ENCODE peak calls at places on chromosomes 1 and 21, in five cellular contexts. E, S, H, Z and I are unnamed samples.

GRCh38 chr1:10065344-10065685 is 32.6 kb downstream of the UBE4B start:
- DNase-seq in E (no peak), S (peak; percentile 43), H (no peak), Z (no peak), I (no peak)

GRCh38 chr1:1213919-1214599 is at the start of gene TNFRSF4:
- DNase-seq in E (no peak), S (no peak), H (no peak), Z (no peak), I (no peak)

GRCh38 chr1:8540266-8540926 is 222.5 kb downstream of the SLC45A1 start:
- DNase-seq in E (peak; percentile 89), S (no peak), H (peak; percentile 53), Z (peak; percentile 87), I (peak; percentile 62)

GRCh38 chr1:234393190-234393589 is 19.9 kb downstream of the COA6 start:
- DNase-seq in E (no peak), S (no peak), H (no peak), Z (no peak), I (no peak)

GRCh38 chr1:33719771-33720670 is 143.9 kb upstream of the HMGB4 start:
- DNase-seq in E (peak; percentile 38), S (no peak), H (no peak), Z (peak; percentile 2), I (peak; percentile 27)

GRCh38 chr1:211258310-211258755 is 833 bp upstream of the RCOR3 start:
- DNase-seq in E (peak; percentile 88), S (peak; percentile 93), H (peak; percentile 78), Z (peak; percentile 60), I (peak; percentile 84)

GRCh38 chr1:157390646-157391045 is 161.7 kb downstream of the FCRL5 start:
- DNase-seq in E (peak; percentile 75), S (peak; percentile 54), H (peak; percentile 72), Z (peak; percentile 30), I (peak; percentile 62)

GRCh38 chr1:201760516-201760915 is 68.4 kb upstream of the IPO9 start:
- DNase-seq in E (peak; percentile 67), S (peak; percentile 67), H (no peak), Z (peak; percentile 50), I (peak; percentile 62)

GRCh38 chr1:169874229-169874628 is 19.5 kb downstream of the SCYL3 start:
- DNase-seq in E (peak; percentile 92), S (no peak), H (peak; percentile 83), Z (peak; percentile 84), I (peak; percentile 63)

GRCh38 chr1:1779691-1780597 is 1.7 kb upstream of the NADK start:
- DNase-seq in E (peak; percentile 69), S (peak; percentile 19), H (no peak), Z (peak; percentile 34), I (peak; percentile 29)

GRCh38 chr1:1200876-1201810 is 5.2 kb downstream of the TNFRSF18 start:
- DNase-seq in E (peak; percentile 67), S (peak; percentile 40), H (peak; percentile 48), Z (peak; percentile 63), I (peak; percentile 79)

GRCh38 chr1:172616646-172617045 is 42.3 kb upstream of the FASLG start:
- DNase-seq in E (no peak), S (no peak), H (no peak), Z (no peak), I (no peak)

GRCh38 chr1:81349194-81349965 is 451.4 kb upstream of the ADGRL2 start:
- DNase-seq in E (no peak), S (peak; percentile 83), H (no peak), Z (no peak), I (no peak)

GRCh38 chr1:42168397-42168682 is 3.8 kb upstream of the GUCA2A start:
- DNase-seq in E (no peak), S (no peak), H (no peak), Z (no peak), I (no peak)

GRCh38 chr1:17696417-17697301 is 58.5 kb upstream of the ACTL8 start:
- DNase-seq in E (peak; percentile 67), S (peak; percentile 84), H (peak; percentile 60), Z (peak; percentile 74), I (peak; percentile 70)

GRCh38 chr1:65792671-65793358 is at the start of gene PDE4B:
- DNase-seq in E (peak; percentile 74), S (peak; percentile 56), H (no peak), Z (peak; percentile 40), I (peak; percentile 75)

GRCh38 chr1:104780470-104781078 is 1030.9 kb downstream of the AMY1C start:
- DNase-seq in E (peak; percentile 49), S (peak; percentile 46), H (peak; percentile 64), Z (peak; percentile 1), I (peak; percentile 72)

GRCh38 chr1:209513226-209513625 is 70.3 kb upstream of the CAMK1G start:
- DNase-seq in E (peak; percentile 61), S (peak; percentile 89), H (peak; percentile 85), Z (peak; percentile 46), I (peak; percentile 17)

GRCh38 chr1:94236021-94236491 is 1.3 kb downstream of the ARHGAP29 start:
- DNase-seq in E (peak; percentile 50), S (peak; percentile 39), H (peak; percentile 47), Z (peak; percentile 8), I (peak; percentile 60)

GRCh38 chr1:62809788-62810187 is 25.9 kb downstream of the ATG4C start:
- DNase-seq in E (no peak), S (no peak), H (no peak), Z (no peak), I (no peak)

GRCh38 chr1:36665478-36666080 is 182.9 kb upstream of the CSF3R start:
- DNase-seq in E (no peak), S (no peak), H (no peak), Z (no peak), I (no peak)

GRCh38 chr1:47002211-47002610 is 21.3 kb upstream of the CYP4X1 start:
- DNase-seq in E (peak; percentile 7), S (no peak), H (peak; percentile 36), Z (no peak), I (no peak)

GRCh38 chr21:45465611-45466329 is 60.8 kb downstream of the COL18A1 start:
- DNase-seq in E (no peak), S (no peak), H (no peak), Z (no peak), I (no peak)

GRCh38 chr1:76066390-76066789 is 8.2 kb upstream of the ST6GALNAC3 start:
- DNase-seq in E (peak; percentile 31), S (no peak), H (peak; percentile 42), Z (peak; percentile 67), I (peak; percentile 34)

GRCh38 chr1:47175227-47175934 is 14.5 kb downstream of the PDZK1IP1 start:
- DNase-seq in E (peak; percentile 77), S (peak; percentile 80), H (peak; percentile 78), Z (peak; percentile 54), I (peak; percentile 78)

DNA sequence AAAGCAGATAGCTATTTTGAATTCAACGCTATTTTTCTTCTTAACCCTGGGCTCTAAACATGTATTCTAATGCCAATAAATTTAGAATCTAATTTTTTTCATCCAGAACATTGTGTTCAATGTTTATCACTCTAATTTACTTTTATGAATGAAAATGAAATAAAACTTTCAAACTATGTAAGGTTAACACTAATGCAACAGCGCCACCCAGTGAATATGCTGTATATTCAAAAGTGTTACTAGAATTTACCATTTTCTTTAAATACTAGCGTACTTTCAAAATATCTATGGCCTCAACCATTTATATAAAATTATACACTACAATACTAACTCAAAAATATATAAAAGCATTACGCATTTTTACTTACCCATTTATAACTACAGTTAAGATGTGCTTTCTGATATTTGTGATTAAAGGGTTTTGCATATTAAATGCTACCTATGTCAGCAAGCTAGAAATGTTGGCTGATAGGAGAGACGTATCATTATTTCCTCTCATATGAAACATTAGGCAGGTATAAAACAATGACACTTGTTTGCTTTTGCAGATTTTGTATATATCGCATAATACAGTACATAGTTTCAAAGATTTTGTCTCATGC is 5.9 kb upstream of the NUF2 start:
- DNase-seq in E (peak; percentile 75), S (peak; percentile 22), H (peak; percentile 68), Z (peak; percentile 68), I (peak; percentile 85)
- H3K9ac ChIP-seq in E (no peak overlapping the region), S (no peak overlapping the region), H (no peak overlapping the region), Z (no peak overlapping the region), I (peak overlapping the region; percentile 10)

GRCh38 chr1:39483276-39483675 is 8.2 kb upstream of the BMP8A start:
- DNase-seq in E (no peak), S (no peak), H (no peak), Z (no peak), I (no peak)
- H3K36me3 ChIP-seq in E (peaks cover 83% of the 10 kb centered on the region), S (peaks cover 23% of the 10 kb centered on the region), H (peaks cover 31% of the 10 kb centered on the region), Z (peaks cover 54% of the 10 kb centered on the region), I (peaks cover 87% of the 10 kb centered on the region)

DNA sequence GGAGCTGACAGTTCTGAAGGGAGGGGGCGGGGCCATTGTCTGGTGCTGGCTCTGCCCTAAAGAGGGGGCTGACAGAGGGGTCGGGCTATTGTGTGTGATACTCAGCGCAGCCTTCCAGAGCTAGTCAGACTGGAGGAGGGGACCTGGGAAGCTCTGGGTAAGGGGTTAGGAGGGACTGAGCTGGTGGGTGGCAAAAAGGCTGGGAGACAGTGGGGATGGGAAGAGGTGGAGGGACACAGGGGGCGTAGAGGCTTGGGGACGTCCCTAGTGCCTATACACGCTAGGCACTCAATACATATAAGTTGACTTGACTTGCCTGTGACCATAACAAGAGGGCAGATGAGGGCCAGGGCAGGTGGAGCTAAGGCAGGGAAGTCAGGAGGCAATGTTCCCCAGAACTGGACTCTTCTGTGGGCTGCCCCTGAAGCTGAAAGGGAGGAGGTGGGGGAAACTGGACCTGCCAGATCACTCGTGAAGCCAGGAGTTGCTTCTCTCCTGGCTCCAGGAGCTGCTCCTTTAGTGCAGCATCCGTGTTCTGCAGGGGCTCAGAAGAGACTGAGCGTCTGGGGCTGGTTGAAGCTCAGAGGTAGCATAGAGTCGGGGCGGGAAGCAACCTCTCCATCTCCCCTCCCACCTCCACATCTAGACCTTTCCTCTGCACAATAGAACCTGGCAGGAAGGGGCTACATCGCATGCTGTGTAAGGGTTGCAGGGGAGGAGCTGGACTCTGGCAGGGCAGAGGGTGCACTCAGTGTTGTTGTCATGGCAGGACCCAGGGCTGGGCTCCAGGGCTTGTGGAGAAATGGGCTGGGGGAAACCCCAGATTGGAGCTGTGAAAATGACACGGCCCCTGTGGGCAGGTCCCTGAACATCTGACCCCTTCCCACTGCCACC is 3.0 kb upstream of the SEMA4A start:
- DNase-seq in E (no peak), S (no peak), H (no peak), Z (no peak), I (no peak)
- H3K4me3 ChIP-seq in E (no peak overlapping the region), S (no peak overlapping the region), H (no peak overlapping the region), Z (no peak overlapping the region), I (no peak overlapping the region)

GRCh38 chr1:51266791-51267190 is 30.7 kb downstream of the RNF11 start:
- DNase-seq in E (no peak), S (no peak), H (no peak), Z (no peak), I (no peak)
- H3K9ac ChIP-seq in E (no peak overlapping the region), S (no peak overlapping the region), H (no peak overlapping the region), Z (no peak overlapping the region), I (no peak overlapping the region)

DNA sequence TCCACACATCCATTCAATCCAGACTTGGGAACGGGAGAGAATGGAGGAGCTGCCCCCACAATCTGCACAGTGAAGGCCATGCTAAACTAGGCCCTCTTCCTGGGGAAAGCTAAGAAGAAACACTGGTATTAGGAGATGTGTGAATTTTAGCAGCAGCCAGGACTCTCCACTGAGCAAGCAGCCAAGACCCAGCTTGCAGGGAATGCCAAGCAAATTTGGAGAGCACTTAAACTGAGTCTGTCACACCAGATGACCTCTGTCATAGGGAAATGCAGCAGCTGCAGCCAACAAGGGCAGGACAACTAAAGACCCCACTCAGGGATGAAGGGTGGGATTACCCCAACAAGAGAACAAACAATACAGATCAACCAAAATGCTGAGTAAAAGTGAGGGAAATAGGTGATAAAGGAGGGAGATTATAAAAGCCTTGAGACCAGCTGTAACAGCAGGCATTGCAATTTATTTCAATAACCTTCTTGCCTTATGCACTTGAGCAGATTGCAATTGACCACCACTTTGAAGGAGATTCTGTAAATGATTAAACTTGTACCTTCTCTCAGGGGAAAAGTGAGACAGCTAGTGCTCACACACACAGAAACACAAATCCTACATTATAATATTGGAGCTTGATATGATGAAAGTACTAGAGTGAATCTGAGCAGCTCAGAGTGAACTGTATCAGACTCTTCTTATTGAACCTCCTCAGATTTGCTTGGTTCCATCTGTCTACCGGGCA is 2.5 kb upstream of the CLCA1 start:
- DNase-seq in E (no peak), S (no peak), H (no peak), Z (no peak), I (no peak)
- H3K36me3 ChIP-seq in E (no peaks in the 10 kb centered on the region), S (no peaks in the 10 kb centered on the region), H (no peaks in the 10 kb centered on the region), Z (no peaks in the 10 kb centered on the region), I (no peaks in the 10 kb centered on the region)